ENCODE peak calls at places on chromosomes 4 and X, in nine cellular contexts. One of them, this sample, is unnamed.

GRCh38 chrX:32673193-32673592 is 538.2 kb downstream of the DMD start:
- DNase-seq in MCF 10A: peak
- DNase-seq in right atrium auricular region: no peak
- DNase-seq in brain microvascular endothelial cell: peak
- DNase-seq in ascending aorta: no peak
- DNase-seq in AG09309: no peak
- DNase-seq in testis: no peak
- DNase-seq in progenitor cell of endocrine pancreas: no peak
- DNase-seq in Panc1: peak
- DNase-seq in this sample: no peak

GRCh38 chr4:124018383-124019317 is 622.1 kb downstream of the SPRY1 start:
- DNase-seq in MCF 10A: no peak
- DNase-seq in brain microvascular endothelial cell: peak
- DNase-seq in ascending aorta: peak
- DNase-seq in right atrium auricular region: peak
- DNase-seq in AG09309: no peak
- DNase-seq in Panc1: no peak
- DNase-seq in testis: peak
- DNase-seq in progenitor cell of endocrine pancreas: no peak
- DNase-seq in this sample: no peak

GRCh38 chrX:20066968-20067708 is 49.6 kb downstream of the MAP7D2 start:
- DNase-seq in Panc1: peak
- DNase-seq in testis: peak
- DNase-seq in ascending aorta: no peak
- DNase-seq in MCF 10A: peak
- DNase-seq in right atrium auricular region: no peak
- DNase-seq in AG09309: no peak
- DNase-seq in progenitor cell of endocrine pancreas: no peak
- DNase-seq in brain microvascular endothelial cell: peak
- DNase-seq in this sample: no peak

GRCh38 chrX:77918568-77918967 is 8.1 kb downstream of the ATP7A start:
- DNase-seq in ascending aorta: no peak
- DNase-seq in Panc1: no peak
- DNase-seq in testis: no peak
- DNase-seq in progenitor cell of endocrine pancreas: no peak
- DNase-seq in right atrium auricular region: no peak
- DNase-seq in AG09309: no peak
- DNase-seq in brain microvascular endothelial cell: no peak
- DNase-seq in MCF 10A: peak
- DNase-seq in this sample: no peak

GRCh38 chrX:133405498-133406180 is 9.7 kb downstream of the GPC4 start:
- DNase-seq in ascending aorta: no peak
- DNase-seq in progenitor cell of endocrine pancreas: no peak
- DNase-seq in MCF 10A: no peak
- DNase-seq in right atrium auricular region: no peak
- DNase-seq in brain microvascular endothelial cell: no peak
- DNase-seq in AG09309: no peak
- DNase-seq in Panc1: no peak
- DNase-seq in testis: no peak
- DNase-seq in this sample: no peak

GRCh38 chr4:10584042-10584441 is 100.5 kb downstream of the CLNK start:
- DNase-seq in AG09309: peak
- DNase-seq in right atrium auricular region: no peak
- DNase-seq in brain microvascular endothelial cell: peak
- DNase-seq in ascending aorta: no peak
- DNase-seq in progenitor cell of endocrine pancreas: no peak
- DNase-seq in Panc1: no peak
- DNase-seq in MCF 10A: peak
- DNase-seq in testis: peak
- DNase-seq in this sample: no peak

GRCh38 chr4:188971125-188971524 is 831.9 kb downstream of the TRIML1 start:
- DNase-seq in progenitor cell of endocrine pancreas: no peak
- DNase-seq in right atrium auricular region: no peak
- DNase-seq in Panc1: no peak
- DNase-seq in brain microvascular endothelial cell: peak
- DNase-seq in ascending aorta: no peak
- DNase-seq in AG09309: no peak
- DNase-seq in testis: no peak
- DNase-seq in MCF 10A: peak
- DNase-seq in this sample: no peak

GRCh38 chrX:149982310-149982709 is 44.0 kb upstream of the EOLA2 start:
- DNase-seq in progenitor cell of endocrine pancreas: no peak
- DNase-seq in right atrium auricular region: no peak
- DNase-seq in AG09309: no peak
- DNase-seq in testis: no peak
- DNase-seq in MCF 10A: no peak
- DNase-seq in Panc1: no peak
- DNase-seq in ascending aorta: no peak
- DNase-seq in brain microvascular endothelial cell: no peak
- DNase-seq in this sample: no peak

GRCh38 chr4:119647558-119647957 is 19.0 kb upstream of the PDE5A start:
- DNase-seq in ascending aorta: no peak
- DNase-seq in AG09309: peak
- DNase-seq in MCF 10A: peak
- DNase-seq in right atrium auricular region: no peak
- DNase-seq in progenitor cell of endocrine pancreas: no peak
- DNase-seq in brain microvascular endothelial cell: peak
- DNase-seq in testis: no peak
- DNase-seq in Panc1: no peak
- DNase-seq in this sample: no peak

GRCh38 chr4:6288342-6288741 is 18.7 kb downstream of the WFS1 start:
- DNase-seq in AG09309: no peak
- DNase-seq in progenitor cell of endocrine pancreas: no peak
- DNase-seq in testis: no peak
- DNase-seq in Panc1: no peak
- DNase-seq in brain microvascular endothelial cell: no peak
- DNase-seq in right atrium auricular region: no peak
- DNase-seq in MCF 10A: no peak
- DNase-seq in ascending aorta: peak
- DNase-seq in this sample: no peak

GRCh38 chrX:109936114-109936513 is 66.8 kb upstream of the TMEM164 start:
- DNase-seq in brain microvascular endothelial cell: no peak
- DNase-seq in Panc1: no peak
- DNase-seq in AG09309: peak
- DNase-seq in testis: no peak
- DNase-seq in ascending aorta: no peak
- DNase-seq in progenitor cell of endocrine pancreas: no peak
- DNase-seq in right atrium auricular region: no peak
- DNase-seq in MCF 10A: peak
- DNase-seq in this sample: no peak

GRCh38 chrX:129522184-129523059 is 868 bp downstream of the SMARCA1 start:
- DNase-seq in MCF 10A: peak
- DNase-seq in right atrium auricular region: no peak
- DNase-seq in ascending aorta: peak
- DNase-seq in Panc1: no peak
- DNase-seq in testis: peak
- DNase-seq in brain microvascular endothelial cell: peak
- DNase-seq in progenitor cell of endocrine pancreas: peak
- DNase-seq in AG09309: no peak
- DNase-seq in this sample: no peak

GRCh38 chr4:2255501-2256155 is 6.3 kb downstream of the MXD4 start:
- DNase-seq in brain microvascular endothelial cell: no peak
- DNase-seq in progenitor cell of endocrine pancreas: no peak
- DNase-seq in MCF 10A: peak
- DNase-seq in ascending aorta: peak
- DNase-seq in AG09309: no peak
- DNase-seq in Panc1: no peak
- DNase-seq in right atrium auricular region: peak
- DNase-seq in testis: peak
- DNase-seq in this sample: peak

GRCh38 chr4:76199664-76200211 is 13.9 kb downstream of the SCARB2 start:
- DNase-seq in AG09309: no peak
- DNase-seq in testis: no peak
- DNase-seq in ascending aorta: no peak
- DNase-seq in MCF 10A: no peak
- DNase-seq in Panc1: no peak
- DNase-seq in brain microvascular endothelial cell: peak
- DNase-seq in right atrium auricular region: no peak
- DNase-seq in progenitor cell of endocrine pancreas: no peak
- DNase-seq in this sample: peak

GRCh38 chr4:56871357-56871993 is 36.2 kb upstream of the REST start:
- DNase-seq in MCF 10A: no peak
- DNase-seq in right atrium auricular region: no peak
- DNase-seq in testis: no peak
- DNase-seq in ascending aorta: peak
- DNase-seq in Panc1: no peak
- DNase-seq in brain microvascular endothelial cell: no peak
- DNase-seq in AG09309: no peak
- DNase-seq in progenitor cell of endocrine pancreas: no peak
- DNase-seq in this sample: no peak

GRCh38 chr4:27056281-27056680 is 195.6 kb downstream of the STIM2 start:
- DNase-seq in right atrium auricular region: no peak
- DNase-seq in MCF 10A: no peak
- DNase-seq in AG09309: no peak
- DNase-seq in testis: no peak
- DNase-seq in Panc1: no peak
- DNase-seq in progenitor cell of endocrine pancreas: no peak
- DNase-seq in ascending aorta: no peak
- DNase-seq in brain microvascular endothelial cell: no peak
- DNase-seq in this sample: no peak

GRCh38 chr4:159043861-159044260 is 59.0 kb upstream of the RAPGEF2 start:
- DNase-seq in Panc1: no peak
- DNase-seq in right atrium auricular region: no peak
- DNase-seq in AG09309: no peak
- DNase-seq in progenitor cell of endocrine pancreas: no peak
- DNase-seq in ascending aorta: no peak
- DNase-seq in brain microvascular endothelial cell: no peak
- DNase-seq in testis: no peak
- DNase-seq in MCF 10A: no peak
- DNase-seq in this sample: no peak

GRCh38 chr4:185209031-185209851 is at the start of gene SNX25:
- DNase-seq in right atrium auricular region: peak
- DNase-seq in progenitor cell of endocrine pancreas: peak
- DNase-seq in ascending aorta: peak
- DNase-seq in AG09309: no peak
- DNase-seq in testis: peak
- DNase-seq in MCF 10A: peak
- DNase-seq in brain microvascular endothelial cell: peak
- DNase-seq in Panc1: no peak
- DNase-seq in this sample: peak
- TF ChIP-seq CTCF in right atrium auricular region: no peak
- TF ChIP-seq CTCF in progenitor cell of endocrine pancreas: peak
- TF ChIP-seq CTCF in ascending aorta: no peak
- TF ChIP-seq CTCF in AG09309: no peak
- TF ChIP-seq CTCF in testis: peak
- TF ChIP-seq CTCF in MCF 10A: no peak
- TF ChIP-seq CTCF in brain microvascular endothelial cell: no peak
- TF ChIP-seq CTCF in Panc1: peak
- TF ChIP-seq CTCF in this sample: no peak

DNA sequence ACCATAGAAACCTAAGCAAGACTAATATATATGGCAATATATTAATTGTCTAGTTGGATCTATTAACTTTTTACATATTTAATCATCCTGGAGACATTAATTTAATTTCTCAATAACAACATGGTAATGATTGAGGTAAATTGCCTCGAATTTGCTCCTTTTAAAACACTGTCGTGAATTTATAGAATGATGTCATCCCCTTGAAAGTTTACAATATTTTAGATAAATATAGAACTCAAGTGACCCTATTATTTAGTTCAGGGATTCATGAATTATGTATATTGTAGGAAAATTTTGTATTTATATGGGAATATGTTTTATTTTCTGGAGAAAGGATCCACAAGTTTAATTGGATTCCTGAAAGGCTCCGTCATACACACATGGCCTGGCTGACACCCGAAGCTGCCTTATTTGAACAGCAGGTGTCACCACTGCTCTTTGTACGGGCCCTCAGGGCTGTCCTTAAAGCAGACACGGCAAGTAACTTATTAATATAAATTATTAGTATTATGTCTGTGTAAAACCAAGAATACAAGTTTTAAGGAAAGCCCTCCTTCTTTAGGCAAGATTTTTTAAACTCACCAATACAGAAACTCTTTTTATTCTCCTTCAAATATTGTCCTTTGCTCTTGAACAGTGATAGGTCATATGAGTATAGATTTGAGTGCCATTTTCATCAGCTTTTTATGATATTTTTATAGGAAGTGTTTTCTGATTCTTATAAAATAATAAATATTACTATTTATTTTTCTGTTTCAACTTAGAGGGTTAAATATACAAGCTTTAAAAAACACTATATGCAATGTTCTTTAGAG is 1.9 kb upstream of the PLRG1 start:
- DNase-seq in AG09309: peak
- DNase-seq in MCF 10A: peak
- DNase-seq in ascending aorta: peak
- DNase-seq in Panc1: peak
- DNase-seq in testis: peak
- DNase-seq in right atrium auricular region: peak
- DNase-seq in brain microvascular endothelial cell: peak
- DNase-seq in progenitor cell of endocrine pancreas: peak
- DNase-seq in this sample: peak
- TF ChIP-seq CTCF in AG09309: peak
- TF ChIP-seq CTCF in MCF 10A: peak
- TF ChIP-seq CTCF in ascending aorta: peak
- TF ChIP-seq CTCF in Panc1: peak
- TF ChIP-seq CTCF in testis: peak
- TF ChIP-seq CTCF in right atrium auricular region: peak
- TF ChIP-seq CTCF in brain microvascular endothelial cell: peak
- TF ChIP-seq CTCF in progenitor cell of endocrine pancreas: peak
- TF ChIP-seq CTCF in this sample: no peak

DNA sequence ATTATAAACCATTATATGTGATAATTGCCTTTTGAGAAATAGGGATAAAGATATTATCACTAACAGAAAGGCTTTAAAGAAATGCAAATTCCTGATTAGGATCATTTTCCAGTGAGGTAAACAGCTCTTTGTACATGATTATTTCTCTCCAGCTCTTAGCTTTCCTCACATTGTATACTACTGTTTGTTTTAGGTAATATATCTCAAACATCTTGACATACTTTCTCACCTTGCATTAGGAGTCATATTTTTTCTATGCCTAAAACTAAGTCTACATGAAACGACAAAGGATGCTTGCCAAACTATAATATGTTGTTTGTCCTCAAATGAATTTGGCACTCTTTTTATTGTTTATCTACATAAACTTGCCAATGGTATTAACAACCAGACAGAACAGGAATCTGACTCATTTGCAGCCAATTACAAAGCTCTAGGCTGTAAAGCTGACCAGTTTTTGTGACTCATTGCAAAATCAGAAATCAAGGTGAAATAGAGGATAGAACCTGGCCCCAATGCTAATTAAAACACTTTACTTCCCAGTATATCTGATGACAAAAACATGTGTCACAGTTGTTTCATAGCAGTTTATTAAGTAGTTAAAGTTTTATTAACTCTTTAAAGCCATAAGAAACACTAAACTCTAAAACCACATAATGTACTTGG is 107.0 kb downstream of the IQCM start:
- DNase-seq in Panc1: no peak
- DNase-seq in MCF 10A: peak
- DNase-seq in AG09309: peak
- DNase-seq in brain microvascular endothelial cell: no peak
- DNase-seq in progenitor cell of endocrine pancreas: no peak
- DNase-seq in ascending aorta: no peak
- DNase-seq in testis: no peak
- DNase-seq in right atrium auricular region: no peak
- DNase-seq in this sample: no peak
- TF ChIP-seq CTCF in Panc1: no peak
- TF ChIP-seq CTCF in MCF 10A: no peak
- TF ChIP-seq CTCF in AG09309: no peak
- TF ChIP-seq CTCF in brain microvascular endothelial cell: no peak
- TF ChIP-seq CTCF in progenitor cell of endocrine pancreas: no peak
- TF ChIP-seq CTCF in ascending aorta: no peak
- TF ChIP-seq CTCF in testis: no peak
- TF ChIP-seq CTCF in right atrium auricular region: no peak
- TF ChIP-seq CTCF in this sample: no peak

GRCh38 chrX:123450217-123450616 is 266.1 kb downstream of the GRIA3 start:
- DNase-seq in right atrium auricular region: no peak
- DNase-seq in ascending aorta: no peak
- DNase-seq in progenitor cell of endocrine pancreas: no peak
- DNase-seq in brain microvascular endothelial cell: no peak
- DNase-seq in MCF 10A: peak
- DNase-seq in testis: no peak
- DNase-seq in Panc1: peak
- DNase-seq in AG09309: no peak
- DNase-seq in this sample: no peak
- TF ChIP-seq CTCF in right atrium auricular region: no peak
- TF ChIP-seq CTCF in ascending aorta: no peak
- TF ChIP-seq CTCF in progenitor cell of endocrine pancreas: peak
- TF ChIP-seq CTCF in brain microvascular endothelial cell: peak
- TF ChIP-seq CTCF in MCF 10A: peak
- TF ChIP-seq CTCF in testis: no peak
- TF ChIP-seq CTCF in Panc1: peak
- TF ChIP-seq CTCF in AG09309: peak
- TF ChIP-seq CTCF in this sample: no peak